ENCODE peak calls at places on chromosomes 6 and 20, in nine cellular contexts. One of them, this sample, is unnamed.

GRCh38 chr6:36612101-36612625 is 18.0 kb downstream of the SRSF3 start:
- DNase-seq in activated naive CD4-positive, alpha-beta T cell treated with anti-CD3 and anti-CD28 coated beads, Interleukin-2, amount 50 U/mL, for 16 hours: no peak
- DNase-seq in AG20443: no peak
- DNase-seq in spleen: peak; percentile 42
- DNase-seq in retinal pigment epithelial cell: no peak
- DNase-seq in dorsolateral prefrontal cortex: no peak
- DNase-seq in nephron progenitor cell: no peak
- DNase-seq in ovary: no peak
- DNase-seq in CD4-positive, alpha-beta memory T cell: no peak
- DNase-seq in this sample: no peak

GRCh38 chr6:31826793-31827285 is 699 bp upstream of the HSPA1B start:
- DNase-seq in ovary: peak; percentile 91
- DNase-seq in AG20443: peak; percentile 80
- DNase-seq in retinal pigment epithelial cell: no peak
- DNase-seq in nephron progenitor cell: peak; percentile 45
- DNase-seq in CD4-positive, alpha-beta memory T cell: peak; percentile 62
- DNase-seq in activated naive CD4-positive, alpha-beta T cell treated with anti-CD3 and anti-CD28 coated beads, Interleukin-2, amount 50 U/mL, for 16 hours: no peak
- DNase-seq in dorsolateral prefrontal cortex: peak; percentile 64
- DNase-seq in spleen: peak; percentile 90
- DNase-seq in this sample: peak; percentile 19

GRCh38 chr6:88869263-88870023 is 94.0 kb downstream of the RNGTT start:
- DNase-seq in ovary: no peak
- DNase-seq in activated naive CD4-positive, alpha-beta T cell treated with anti-CD3 and anti-CD28 coated beads, Interleukin-2, amount 50 U/mL, for 16 hours: no peak
- DNase-seq in nephron progenitor cell: no peak
- DNase-seq in CD4-positive, alpha-beta memory T cell: no peak
- DNase-seq in spleen: no peak
- DNase-seq in AG20443: no peak
- DNase-seq in retinal pigment epithelial cell: no peak
- DNase-seq in dorsolateral prefrontal cortex: no peak
- DNase-seq in this sample: no peak

GRCh38 chr20:11350126-11351005 is 567.3 kb upstream of the BTBD3 start:
- DNase-seq in dorsolateral prefrontal cortex: no peak
- DNase-seq in nephron progenitor cell: no peak
- DNase-seq in activated naive CD4-positive, alpha-beta T cell treated with anti-CD3 and anti-CD28 coated beads, Interleukin-2, amount 50 U/mL, for 16 hours: no peak
- DNase-seq in retinal pigment epithelial cell: no peak
- DNase-seq in CD4-positive, alpha-beta memory T cell: no peak
- DNase-seq in AG20443: peak; percentile 64
- DNase-seq in ovary: no peak
- DNase-seq in spleen: no peak
- DNase-seq in this sample: no peak

GRCh38 chr20:43363506-43363905 is 94.2 kb upstream of the SRSF6 start:
- DNase-seq in nephron progenitor cell: no peak
- DNase-seq in AG20443: peak; percentile 23
- DNase-seq in spleen: no peak
- DNase-seq in dorsolateral prefrontal cortex: no peak
- DNase-seq in CD4-positive, alpha-beta memory T cell: no peak
- DNase-seq in activated naive CD4-positive, alpha-beta T cell treated with anti-CD3 and anti-CD28 coated beads, Interleukin-2, amount 50 U/mL, for 16 hours: no peak
- DNase-seq in retinal pigment epithelial cell: no peak
- DNase-seq in ovary: no peak
- DNase-seq in this sample: no peak

GRCh38 chr20:56630506-56631317 is 1.6 kb downstream of the TFAP2C start:
- DNase-seq in ovary: no peak
- DNase-seq in retinal pigment epithelial cell: no peak
- DNase-seq in nephron progenitor cell: peak; percentile 66
- DNase-seq in CD4-positive, alpha-beta memory T cell: no peak
- DNase-seq in activated naive CD4-positive, alpha-beta T cell treated with anti-CD3 and anti-CD28 coated beads, Interleukin-2, amount 50 U/mL, for 16 hours: no peak
- DNase-seq in spleen: no peak
- DNase-seq in AG20443: peak; percentile 76
- DNase-seq in dorsolateral prefrontal cortex: no peak
- DNase-seq in this sample: no peak

GRCh38 chr6:110495949-110496348 is 19.5 kb upstream of the SLC22A16 start:
- DNase-seq in AG20443: no peak
- DNase-seq in retinal pigment epithelial cell: no peak
- DNase-seq in activated naive CD4-positive, alpha-beta T cell treated with anti-CD3 and anti-CD28 coated beads, Interleukin-2, amount 50 U/mL, for 16 hours: no peak
- DNase-seq in dorsolateral prefrontal cortex: no peak
- DNase-seq in spleen: no peak
- DNase-seq in CD4-positive, alpha-beta memory T cell: no peak
- DNase-seq in nephron progenitor cell: no peak
- DNase-seq in ovary: no peak
- DNase-seq in this sample: no peak

GRCh38 chr6:149160943-149161342 is 156.6 kb upstream of the TAB2 start:
- DNase-seq in spleen: no peak
- DNase-seq in AG20443: no peak
- DNase-seq in retinal pigment epithelial cell: no peak
- DNase-seq in activated naive CD4-positive, alpha-beta T cell treated with anti-CD3 and anti-CD28 coated beads, Interleukin-2, amount 50 U/mL, for 16 hours: no peak
- DNase-seq in nephron progenitor cell: no peak
- DNase-seq in CD4-positive, alpha-beta memory T cell: no peak
- DNase-seq in ovary: no peak
- DNase-seq in dorsolateral prefrontal cortex: no peak
- DNase-seq in this sample: no peak

GRCh38 chr6:72857791-72858190 is 235.9 kb downstream of the KCNQ5 start:
- DNase-seq in CD4-positive, alpha-beta memory T cell: no peak
- DNase-seq in dorsolateral prefrontal cortex: no peak
- DNase-seq in spleen: no peak
- DNase-seq in AG20443: no peak
- DNase-seq in ovary: no peak
- DNase-seq in nephron progenitor cell: no peak
- DNase-seq in activated naive CD4-positive, alpha-beta T cell treated with anti-CD3 and anti-CD28 coated beads, Interleukin-2, amount 50 U/mL, for 16 hours: no peak
- DNase-seq in retinal pigment epithelial cell: peak; percentile 27
- DNase-seq in this sample: no peak

GRCh38 chr20:61127311-61128044 is 124.6 kb upstream of the CDH4 start:
- DNase-seq in dorsolateral prefrontal cortex: no peak
- DNase-seq in retinal pigment epithelial cell: no peak
- DNase-seq in AG20443: peak; percentile 66
- DNase-seq in ovary: no peak
- DNase-seq in spleen: no peak
- DNase-seq in CD4-positive, alpha-beta memory T cell: no peak
- DNase-seq in nephron progenitor cell: no peak
- DNase-seq in activated naive CD4-positive, alpha-beta T cell treated with anti-CD3 and anti-CD28 coated beads, Interleukin-2, amount 50 U/mL, for 16 hours: no peak
- DNase-seq in this sample: no peak

GRCh38 chr6:46184114-46184513 is 13.3 kb upstream of the ENPP5 start:
- DNase-seq in retinal pigment epithelial cell: peak; percentile 83
- DNase-seq in CD4-positive, alpha-beta memory T cell: no peak
- DNase-seq in ovary: no peak
- DNase-seq in dorsolateral prefrontal cortex: no peak
- DNase-seq in spleen: no peak
- DNase-seq in AG20443: peak; percentile 66
- DNase-seq in activated naive CD4-positive, alpha-beta T cell treated with anti-CD3 and anti-CD28 coated beads, Interleukin-2, amount 50 U/mL, for 16 hours: no peak
- DNase-seq in nephron progenitor cell: no peak
- DNase-seq in this sample: no peak

GRCh38 chr6:76381612-76382011 is 309.1 kb upstream of the IMPG1 start:
- DNase-seq in ovary: no peak
- DNase-seq in AG20443: no peak
- DNase-seq in spleen: no peak
- DNase-seq in nephron progenitor cell: no peak
- DNase-seq in dorsolateral prefrontal cortex: no peak
- DNase-seq in CD4-positive, alpha-beta memory T cell: no peak
- DNase-seq in retinal pigment epithelial cell: no peak
- DNase-seq in activated naive CD4-positive, alpha-beta T cell treated with anti-CD3 and anti-CD28 coated beads, Interleukin-2, amount 50 U/mL, for 16 hours: no peak
- DNase-seq in this sample: no peak

GRCh38 chr6:106823732-106824351 is 150.7 kb downstream of the CD24 start:
- DNase-seq in dorsolateral prefrontal cortex: no peak
- DNase-seq in retinal pigment epithelial cell: no peak
- DNase-seq in spleen: no peak
- DNase-seq in AG20443: no peak
- DNase-seq in ovary: no peak
- DNase-seq in activated naive CD4-positive, alpha-beta T cell treated with anti-CD3 and anti-CD28 coated beads, Interleukin-2, amount 50 U/mL, for 16 hours: no peak
- DNase-seq in nephron progenitor cell: no peak
- DNase-seq in CD4-positive, alpha-beta memory T cell: no peak
- DNase-seq in this sample: no peak

GRCh38 chr20:2697768-2698167 is 5.2 kb downstream of the EBF4 start:
- DNase-seq in CD4-positive, alpha-beta memory T cell: no peak
- DNase-seq in spleen: peak; percentile 53
- DNase-seq in activated naive CD4-positive, alpha-beta T cell treated with anti-CD3 and anti-CD28 coated beads, Interleukin-2, amount 50 U/mL, for 16 hours: no peak
- DNase-seq in dorsolateral prefrontal cortex: peak; percentile 30
- DNase-seq in AG20443: no peak
- DNase-seq in nephron progenitor cell: no peak
- DNase-seq in retinal pigment epithelial cell: no peak
- DNase-seq in ovary: no peak
- DNase-seq in this sample: no peak

GRCh38 chr6:110625883-110626282 is 149.5 kb upstream of the SLC22A16 start:
- DNase-seq in AG20443: no peak
- DNase-seq in activated naive CD4-positive, alpha-beta T cell treated with anti-CD3 and anti-CD28 coated beads, Interleukin-2, amount 50 U/mL, for 16 hours: no peak
- DNase-seq in nephron progenitor cell: no peak
- DNase-seq in retinal pigment epithelial cell: peak; percentile 67
- DNase-seq in dorsolateral prefrontal cortex: no peak
- DNase-seq in ovary: no peak
- DNase-seq in spleen: no peak
- DNase-seq in CD4-positive, alpha-beta memory T cell: no peak
- DNase-seq in this sample: no peak

GRCh38 chr6:170367241-170367640 is 60.7 kb downstream of the FAM120B start:
- DNase-seq in retinal pigment epithelial cell: no peak
- DNase-seq in activated naive CD4-positive, alpha-beta T cell treated with anti-CD3 and anti-CD28 coated beads, Interleukin-2, amount 50 U/mL, for 16 hours: no peak
- DNase-seq in dorsolateral prefrontal cortex: no peak
- DNase-seq in nephron progenitor cell: no peak
- DNase-seq in spleen: no peak
- DNase-seq in AG20443: no peak
- DNase-seq in CD4-positive, alpha-beta memory T cell: no peak
- DNase-seq in ovary: no peak
- DNase-seq in this sample: no peak

GRCh38 chr6:4348462-4349112 is 213.2 kb upstream of the ECI2 start:
- DNase-seq in CD4-positive, alpha-beta memory T cell: no peak
- DNase-seq in activated naive CD4-positive, alpha-beta T cell treated with anti-CD3 and anti-CD28 coated beads, Interleukin-2, amount 50 U/mL, for 16 hours: no peak
- DNase-seq in spleen: no peak
- DNase-seq in dorsolateral prefrontal cortex: no peak
- DNase-seq in retinal pigment epithelial cell: no peak
- DNase-seq in AG20443: no peak
- DNase-seq in ovary: no peak
- DNase-seq in nephron progenitor cell: no peak
- DNase-seq in this sample: no peak

GRCh38 chr6:164756142-164756541 is 553.3 kb downstream of the C6orf118 start:
- DNase-seq in AG20443: no peak
- DNase-seq in activated naive CD4-positive, alpha-beta T cell treated with anti-CD3 and anti-CD28 coated beads, Interleukin-2, amount 50 U/mL, for 16 hours: no peak
- DNase-seq in ovary: no peak
- DNase-seq in retinal pigment epithelial cell: peak; percentile 81
- DNase-seq in dorsolateral prefrontal cortex: no peak
- DNase-seq in spleen: no peak
- DNase-seq in nephron progenitor cell: no peak
- DNase-seq in CD4-positive, alpha-beta memory T cell: no peak
- DNase-seq in this sample: no peak

GRCh38 chr6:29850011-29850553 is 22.5 kb downstream of the HLA-G start:
- DNase-seq in nephron progenitor cell: no peak
- DNase-seq in AG20443: peak; percentile 29
- DNase-seq in retinal pigment epithelial cell: no peak
- DNase-seq in CD4-positive, alpha-beta memory T cell: no peak
- DNase-seq in spleen: no peak
- DNase-seq in ovary: no peak
- DNase-seq in activated naive CD4-positive, alpha-beta T cell treated with anti-CD3 and anti-CD28 coated beads, Interleukin-2, amount 50 U/mL, for 16 hours: peak; percentile 21
- DNase-seq in dorsolateral prefrontal cortex: no peak
- DNase-seq in this sample: no peak

GRCh38 chr20:8722277-8722928 is 346.5 kb upstream of the PLCB4 start:
- DNase-seq in activated naive CD4-positive, alpha-beta T cell treated with anti-CD3 and anti-CD28 coated beads, Interleukin-2, amount 50 U/mL, for 16 hours: no peak
- DNase-seq in dorsolateral prefrontal cortex: no peak
- DNase-seq in retinal pigment epithelial cell: peak; percentile 40
- DNase-seq in nephron progenitor cell: peak; percentile 45
- DNase-seq in AG20443: peak; percentile 54
- DNase-seq in spleen: no peak
- DNase-seq in CD4-positive, alpha-beta memory T cell: peak; percentile 39
- DNase-seq in ovary: peak; percentile 30
- DNase-seq in this sample: no peak

GRCh38 chr6:168319279-168320051 is at the start of gene DACT2:
- DNase-seq in spleen: no peak
- DNase-seq in CD4-positive, alpha-beta memory T cell: no peak
- DNase-seq in nephron progenitor cell: peak; percentile 66
- DNase-seq in retinal pigment epithelial cell: no peak
- DNase-seq in activated naive CD4-positive, alpha-beta T cell treated with anti-CD3 and anti-CD28 coated beads, Interleukin-2, amount 50 U/mL, for 16 hours: no peak
- DNase-seq in dorsolateral prefrontal cortex: no peak
- DNase-seq in ovary: no peak
- DNase-seq in AG20443: no peak
- DNase-seq in this sample: no peak

GRCh38 chr20:57479196-57479595 is 45.7 kb downstream of the CTCFL start:
- DNase-seq in spleen: peak; percentile 63
- DNase-seq in ovary: no peak
- DNase-seq in CD4-positive, alpha-beta memory T cell: no peak
- DNase-seq in AG20443: no peak
- DNase-seq in dorsolateral prefrontal cortex: no peak
- DNase-seq in activated naive CD4-positive, alpha-beta T cell treated with anti-CD3 and anti-CD28 coated beads, Interleukin-2, amount 50 U/mL, for 16 hours: no peak
- DNase-seq in nephron progenitor cell: no peak
- DNase-seq in retinal pigment epithelial cell: no peak
- DNase-seq in this sample: no peak

GRCh38 chr6:144585217-144585814 is 300.2 kb downstream of the UTRN start:
- DNase-seq in activated naive CD4-positive, alpha-beta T cell treated with anti-CD3 and anti-CD28 coated beads, Interleukin-2, amount 50 U/mL, for 16 hours: no peak
- DNase-seq in AG20443: peak; percentile 9
- DNase-seq in spleen: no peak
- DNase-seq in ovary: no peak
- DNase-seq in dorsolateral prefrontal cortex: no peak
- DNase-seq in CD4-positive, alpha-beta memory T cell: no peak
- DNase-seq in retinal pigment epithelial cell: no peak
- DNase-seq in nephron progenitor cell: no peak
- DNase-seq in this sample: no peak

GRCh38 chr6:113654396-113654795 is 202.7 kb upstream of the MARCKS start:
- DNase-seq in CD4-positive, alpha-beta memory T cell: no peak
- DNase-seq in dorsolateral prefrontal cortex: peak; percentile 49
- DNase-seq in spleen: no peak
- DNase-seq in nephron progenitor cell: no peak
- DNase-seq in AG20443: peak; percentile 44
- DNase-seq in ovary: peak; percentile 40
- DNase-seq in retinal pigment epithelial cell: peak; percentile 87
- DNase-seq in activated naive CD4-positive, alpha-beta T cell treated with anti-CD3 and anti-CD28 coated beads, Interleukin-2, amount 50 U/mL, for 16 hours: no peak
- DNase-seq in this sample: no peak

GRCh38 chr6:72624557-72625160 is 2.8 kb downstream of the KCNQ5 start:
- DNase-seq in dorsolateral prefrontal cortex: no peak
- DNase-seq in ovary: no peak
- DNase-seq in nephron progenitor cell: peak; percentile 5
- DNase-seq in retinal pigment epithelial cell: no peak
- DNase-seq in CD4-positive, alpha-beta memory T cell: no peak
- DNase-seq in activated naive CD4-positive, alpha-beta T cell treated with anti-CD3 and anti-CD28 coated beads, Interleukin-2, amount 50 U/mL, for 16 hours: no peak
- DNase-seq in AG20443: peak; percentile 38
- DNase-seq in spleen: no peak
- DNase-seq in this sample: no peak

GRCh38 chr6:169215201-169215661 is 38.4 kb downstream of the THBS2 start:
- DNase-seq in nephron progenitor cell: no peak
- DNase-seq in CD4-positive, alpha-beta memory T cell: no peak
- DNase-seq in retinal pigment epithelial cell: no peak
- DNase-seq in spleen: no peak
- DNase-seq in AG20443: no peak
- DNase-seq in dorsolateral prefrontal cortex: no peak
- DNase-seq in ovary: no peak
- DNase-seq in activated naive CD4-positive, alpha-beta T cell treated with anti-CD3 and anti-CD28 coated beads, Interleukin-2, amount 50 U/mL, for 16 hours: no peak
- DNase-seq in this sample: no peak

This sample was measured in activated T-helper 1 cell treated with Interleukin-2 at 50 U/mL for 16 hours.